ENCODE peak calls at places on chromosomes 11 and 22, in five cellular contexts. J, N, K, Q and I are unnamed samples.

GRCh38 chr11:9901931-9902330 is 238.1 kb downstream of the SWAP70 start:
- DNase-seq in J (no peak), N (no peak), K (peak; percentile 31), Q (no peak), I (no peak)

GRCh38 chr22:19079691-19080090 is 42.5 kb downstream of the DGCR2 start:
- DNase-seq in J (no peak), N (no peak), K (no peak), Q (no peak), I (no peak)

GRCh38 chr11:95768521-95768920 is 21.1 kb downstream of the FAM76B start:
- DNase-seq in J (no peak), N (no peak), K (peak; percentile 6), Q (no peak), I (no peak)

GRCh38 chr11:8604078-8604723 is 10.2 kb upstream of the STK33 start:
- DNase-seq in J (peak; percentile 98), N (peak; percentile 54), K (peak; percentile 100), Q (peak; percentile 100), I (peak; percentile 53)

GRCh38 chr11:103494491-103494890 is 385.3 kb downstream of the DYNC2H1 start:
- DNase-seq in J (no peak), N (no peak), K (no peak), Q (no peak), I (no peak)

GRCh38 chr11:35393093-35393492 is 26.3 kb downstream of the SLC1A2 start:
- DNase-seq in J (no peak), N (no peak), K (no peak), Q (no peak), I (no peak)

GRCh38 chr22:50192056-50192824 is 6.5 kb downstream of the TRABD start:
- DNase-seq in J (no peak), N (no peak), K (no peak), Q (peak; percentile 32), I (peak; percentile 34)

GRCh38 chr11:66970808-66971442 is 4.2 kb upstream of the C11orf86 start:
- DNase-seq in J (peak; percentile 95), N (no peak), K (peak; percentile 100), Q (peak; percentile 99), I (no peak)

GRCh38 chr11:126080206-126080941 is 17.7 kb upstream of the CDON start:
- DNase-seq in J (peak; percentile 53), N (no peak), K (no peak), Q (no peak), I (no peak)

GRCh38 chr11:62726156-62727006 is 876 bp downstream of the HNRNPUL2 start:
- DNase-seq in J (no peak), N (peak; percentile 63), K (no peak), Q (no peak), I (no peak)

GRCh38 chr11:71940561-71941219 is 11.8 kb downstream of the RNF121 start:
- DNase-seq in J (no peak), N (no peak), K (no peak), Q (no peak), I (no peak)

GRCh38 chr11:97739892-97740782 is 1280.6 kb upstream of the CNTN5 start:
- DNase-seq in J (peak; percentile 14), N (no peak), K (peak; percentile 94), Q (no peak), I (no peak)

GRCh38 chr11:134196756-134197155 is 27.0 kb downstream of the NCAPD3 start:
- DNase-seq in J (no peak), N (no peak), K (no peak), Q (no peak), I (no peak)

GRCh38 chr11:103870821-103871309 is 165.6 kb upstream of the DDI1 start:
- DNase-seq in J (no peak), N (no peak), K (peak; percentile 33), Q (no peak), I (peak; percentile 15)